ENCODE peak calls at places on chromosomes 2 and 18, in five cellular contexts. F, X, S, J and H are unnamed samples.

GRCh38 chr2:177207101-177207500 is 5.5 kb upstream of the HNRNPA3 start:
- DNase-seq in X (no peak), J (no peak), F (no peak), S (no peak), H (no peak)

GRCh38 chr2:33236457-33236856 is 240.0 kb upstream of the RASGRP3 start:
- DNase-seq in J (no peak), S (no peak), F (no peak), X (no peak), H (no peak)

GRCh38 chr2:11539317-11540147 is 5.7 kb downstream of the GREB1 start:
- DNase-seq in S (no peak), X (peak), F (peak), J (no peak), H (no peak)

GRCh38 chr2:71951067-71951436 is 196.6 kb downstream of the CYP26B1 start:
- DNase-seq in X (no peak), F (no peak), J (no peak), S (no peak), H (no peak)

GRCh38 chr2:84694088-84694622 is 177.9 kb downstream of the DNAH6 start:
- DNase-seq in X (no peak), J (no peak), F (peak), S (no peak), H (no peak)

GRCh38 chr2:73494031-73494430 is 108.4 kb downstream of the ALMS1 start:
- DNase-seq in F (peak), S (no peak), X (peak), J (no peak), H (no peak)

GRCh38 chr2:27175330-27175729 is 26.5 kb downstream of the TCF23 start:
- DNase-seq in F (no peak), J (no peak), S (no peak), X (no peak), H (no peak)

GRCh38 chr2:191705726-191706125 is 27.8 kb downstream of the NABP1 start:
- DNase-seq in X (no peak), S (no peak), F (no peak), J (no peak), H (no peak)

GRCh38 chr2:28004086-28004485 is 113.6 kb downstream of the BABAM2 start:
- DNase-seq in X (no peak), J (no peak), S (no peak), F (no peak), H (peak)

GRCh38 chr2:1709970-1710560 is 34.2 kb downstream of the PXDN start:
- DNase-seq in S (no peak), X (no peak), F (no peak), J (no peak), H (no peak)

GRCh38 chr2:1709335-1709605 is 35.0 kb downstream of the PXDN start:
- DNase-seq in S (no peak), X (no peak), F (no peak), J (no peak), H (no peak)

GRCh38 chr2:1705557-1706076 is 38.7 kb downstream of the PXDN start:
- DNase-seq in S (no peak), X (no peak), J (no peak), F (no peak), H (no peak)

GRCh38 chr2:1708476-1709334 is 35.6 kb downstream of the PXDN start:
- DNase-seq in F (no peak), X (no peak), J (peak), S (no peak), H (no peak)

DNA sequence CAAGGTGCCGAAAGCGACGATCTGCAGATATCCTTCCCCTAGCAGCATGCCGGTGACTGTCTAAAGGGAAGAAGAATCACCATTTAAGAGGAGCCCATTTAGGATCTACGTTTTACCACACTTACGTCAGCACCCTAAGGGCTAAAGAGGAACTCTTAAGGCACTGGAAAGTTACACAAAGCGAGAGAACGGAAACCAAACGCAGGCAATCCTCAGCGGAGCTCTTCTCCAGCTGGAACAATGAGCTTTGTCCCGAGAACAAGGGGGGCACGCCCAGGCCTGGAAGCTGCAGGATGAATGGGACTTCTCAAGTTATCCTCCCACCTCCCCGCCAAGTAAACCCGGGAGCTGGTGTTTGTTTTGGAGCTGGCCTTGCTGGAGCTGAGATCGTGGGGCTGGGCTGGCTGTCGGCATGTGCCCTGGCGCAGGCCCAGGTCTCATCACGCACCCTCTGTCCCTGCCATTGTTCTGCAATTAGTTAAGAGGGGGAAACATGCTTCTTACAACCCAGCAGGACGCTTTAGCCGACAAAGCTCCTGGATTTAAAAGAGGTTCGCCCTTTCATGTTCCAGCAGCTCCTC is 36.5 kb downstream of the PXDN start:
- DNase-seq in X (no peak), F (peak), J (peak), S (no peak), H (no peak)
- TF ChIP-seq REST in X (no peak), F (no peak), J (no peak), S (no peak), H (no peak)

GRCh38 chr2:67876176-67876575 is 186.6 kb downstream of the C1D start:
- DNase-seq in F (no peak), S (no peak), J (no peak), X (no peak), H (no peak)

GRCh38 chr2:67872481-67872880 is 190.3 kb downstream of the C1D start:
- DNase-seq in J (no peak), X (no peak), S (no peak), F (no peak), H (no peak)

GRCh38 chr2:67877281-67877680 is 185.5 kb downstream of the C1D start:
- DNase-seq in F (peak), X (no peak), J (peak), S (no peak), H (no peak)

GRCh38 chr2:67871696-67872320 is 191.0 kb downstream of the C1D start:
- DNase-seq in F (no peak), X (no peak), S (no peak), J (no peak), H (no peak)

DNA sequence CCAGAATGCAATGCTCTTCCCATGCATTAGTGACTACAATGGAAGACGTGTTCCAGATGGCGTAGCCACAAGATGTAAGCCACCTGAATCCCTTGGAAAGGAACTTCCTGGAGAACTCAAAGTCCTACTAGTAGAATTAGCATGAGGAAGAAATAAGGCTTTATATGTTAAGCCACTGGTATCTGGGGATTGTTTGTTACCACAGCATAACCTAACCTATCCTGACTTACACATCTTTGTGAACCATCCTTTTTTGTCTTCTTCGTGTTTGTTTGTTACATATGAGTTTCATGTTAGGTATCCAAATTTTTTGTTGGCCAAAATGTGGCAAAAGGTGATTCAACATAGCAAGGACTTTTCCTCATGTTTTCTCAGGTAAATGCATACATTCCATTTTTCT is 188.9 kb downstream of the C1D start:
- DNase-seq in F (no peak), X (no peak), J (no peak), S (no peak), H (no peak)
- TF ChIP-seq POLR2AphosphoS5 in F (no peak), X (no peak), J (no peak), S (no peak), H (no peak)

DNA sequence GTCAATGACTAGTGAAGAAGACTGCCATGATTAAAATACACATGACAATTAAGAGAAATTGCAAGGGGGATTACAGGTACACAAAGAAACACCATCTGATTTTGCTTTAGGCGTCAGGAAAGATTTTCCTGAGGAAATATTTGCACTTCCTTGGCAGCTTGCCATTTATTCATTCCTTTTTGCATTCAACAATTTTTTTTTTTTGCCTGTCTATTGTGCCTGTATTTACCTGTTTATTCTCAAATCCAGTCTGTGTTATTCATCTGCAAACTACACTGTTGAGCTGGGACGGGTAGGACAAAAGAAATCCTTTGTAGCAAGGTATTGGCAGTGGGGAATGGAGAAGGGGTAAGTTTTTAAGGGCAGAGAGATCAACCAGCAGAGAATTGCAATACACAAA is 31.8 kb downstream of the SMAD2 start:
- DNase-seq in X (peak), F (peak), S (no peak), J (no peak), H (no peak)
- H3K4me3 ChIP-seq in X (no peak), F (peak), S (no peak), J (no peak), H (no peak)

GRCh38 chr2:113061896-113062770 is 3.1 kb downstream of the IL36RN start:
- DNase-seq in F (no peak), X (no peak), S (no peak), J (no peak), H (no peak)

GRCh38 chr2:113061241-113061640 is 2.2 kb downstream of the IL36RN start:
- DNase-seq in F (no peak), S (no peak), X (no peak), J (no peak), H (no peak)

GRCh38 chr2:113067681-113068080 is at the start of gene IL1F10:
- DNase-seq in J (no peak), S (no peak), X (no peak), F (no peak), H (no peak)

GRCh38 chr2:113064898-113065297 is 2.9 kb upstream of the IL1F10 start:
- DNase-seq in J (no peak), F (no peak), S (no peak), X (no peak), H (no peak)

DNA sequence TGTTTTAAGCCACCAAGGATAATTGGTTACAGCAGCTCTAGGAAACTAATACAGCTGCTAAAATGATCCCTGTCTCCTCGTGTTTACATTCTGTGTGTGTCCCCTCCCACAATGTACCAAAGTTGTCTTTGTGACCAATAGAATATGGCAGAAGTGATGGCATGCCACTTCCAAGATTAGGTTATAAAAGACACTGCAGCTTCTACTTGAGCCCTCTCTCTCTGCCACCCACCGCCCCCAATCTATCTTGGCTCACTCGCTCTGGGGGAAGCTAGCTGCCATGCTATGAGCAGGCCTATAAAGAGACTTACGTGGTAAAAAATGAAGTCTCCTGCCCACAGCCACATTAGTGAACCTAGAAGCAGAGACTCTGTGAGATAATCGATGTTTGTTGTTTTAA is 3.5 kb upstream of the IL1F10 start:
- DNase-seq in X (no peak), S (no peak), J (no peak), F (no peak), H (no peak)
- TF ChIP-seq REST in X (no peak), S (no peak), J (no peak), F (no peak), H (no peak)

GRCh38 chr2:83574614-83575013 is 884.5 kb downstream of the SUCLG1 start:
- DNase-seq in F (no peak), S (no peak), J (no peak), X (no peak), H (no peak)
- TF ChIP-seq POLR2AphosphoS5 in F (no peak), S (no peak), J (no peak), X (no peak), H (no peak)

GRCh38 chr2:205858781-205859478 is 176.6 kb downstream of the NRP2 start:
- DNase-seq in F (peak), X (no peak), J (no peak), S (no peak), H (no peak)
- H3K4me3 ChIP-seq in F (no peak), X (no peak), J (no peak), S (no peak), H (no peak)

GRCh38 chr2:196649202-196649601 is 9.7 kb downstream of the CCDC150 start:
- DNase-seq in S (no peak), X (no peak), F (no peak), J (no peak), H (no peak)

GRCh38 chr2:196657332-196657731 is 17.8 kb downstream of the CCDC150 start:
- DNase-seq in J (no peak), X (no peak), S (no peak), F (no peak), H (no peak)

GRCh38 chr2:196651387-196652094 is 12.0 kb downstream of the CCDC150 start:
- DNase-seq in F (no peak), J (no peak), X (no peak), S (no peak), H (no peak)

GRCh38 chr2:196652869-196653268 is 13.4 kb downstream of the CCDC150 start:
- DNase-seq in S (no peak), F (peak), J (no peak), X (no peak), H (no peak)

DNA sequence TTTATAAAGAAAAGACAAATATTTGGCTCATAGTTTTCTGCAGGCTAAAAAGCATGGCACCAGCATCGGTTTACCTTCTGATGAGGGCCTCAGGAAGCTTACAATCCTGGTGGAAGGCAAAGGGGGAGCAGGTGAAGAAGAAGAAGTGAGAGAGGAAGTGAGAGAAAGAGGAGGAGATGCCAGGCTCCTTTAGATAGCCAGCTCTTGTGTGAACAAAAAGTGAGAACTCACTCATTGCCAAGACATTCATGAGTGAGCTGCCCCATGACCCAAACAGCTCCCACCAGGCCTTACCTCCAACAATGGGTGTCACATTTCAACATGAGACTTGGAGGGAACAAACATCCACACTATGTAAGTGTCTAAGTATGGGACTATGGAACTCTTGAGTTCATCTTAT is 14.3 kb downstream of the CCDC150 start:
- DNase-seq in S (no peak), F (no peak), J (no peak), X (no peak), H (no peak)
- TF ChIP-seq REST in S (no peak), F (no peak), J (no peak), X (no peak), H (no peak)

DNA sequence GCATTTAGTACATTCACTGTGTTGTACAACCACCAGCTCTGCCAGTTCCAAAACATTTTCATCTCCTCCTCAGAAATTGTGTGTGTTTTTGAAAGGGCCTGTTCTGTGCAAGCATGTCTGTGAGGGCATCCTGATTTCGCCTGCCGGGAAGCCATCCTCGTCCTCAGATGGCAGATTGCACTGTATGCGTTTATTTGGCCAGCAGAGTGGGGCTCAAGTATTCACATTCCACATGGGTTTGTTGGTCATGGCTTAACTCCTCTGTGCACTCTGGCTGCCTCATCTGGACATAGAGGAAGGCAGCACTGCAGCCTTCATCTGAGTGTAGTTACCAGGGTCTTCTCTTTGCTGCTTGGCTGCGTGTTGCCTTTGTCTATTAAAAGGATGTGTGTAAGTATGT is 85.0 kb downstream of the TMEM247 start:
- DNase-seq in X (no peak), S (no peak), F (no peak), J (no peak), H (no peak)
- TF ChIP-seq POLR2AphosphoS5 in X (no peak), S (no peak), F (no peak), J (no peak), H (no peak)

GRCh38 chr2:48305569-48305968 is 224.4 kb upstream of the STON1 start:
- DNase-seq in J (no peak), S (no peak), F (no peak), X (peak), H (no peak)
- H3K4me3 ChIP-seq in J (no peak), S (no peak), F (no peak), X (no peak), H (no peak)